ENCODE peak calls at places on chromosomes 1 and 21, in nine cellular contexts. One of them, this sample, is unnamed.

GRCh38 chr1:154442006-154442740 is 37.0 kb downstream of the IL6R start:
- DNase-seq in lower lobe of right lung: no peak
- DNase-seq in mesothelial cell of epicardium: no peak
- DNase-seq in RWPE1: no peak
- DNase-seq in fibroblast of villous mesenchyme: peak
- DNase-seq in WTC11: peak
- DNase-seq in colonic mucosa: no peak
- DNase-seq in lower leg skin: no peak
- DNase-seq in neural crest cell: no peak
- DNase-seq in this sample: peak

GRCh38 chr1:40870135-40870728 is 8.1 kb upstream of the CITED4 start:
- DNase-seq in lower lobe of right lung: no peak
- DNase-seq in mesothelial cell of epicardium: no peak
- DNase-seq in RWPE1: no peak
- DNase-seq in fibroblast of villous mesenchyme: no peak
- DNase-seq in WTC11: no peak
- DNase-seq in colonic mucosa: no peak
- DNase-seq in lower leg skin: no peak
- DNase-seq in neural crest cell: no peak
- DNase-seq in this sample: no peak

GRCh38 chr1:183139281-183139942 is 46.7 kb upstream of the LAMC2 start:
- DNase-seq in lower lobe of right lung: no peak
- DNase-seq in mesothelial cell of epicardium: no peak
- DNase-seq in RWPE1: peak
- DNase-seq in fibroblast of villous mesenchyme: peak
- DNase-seq in WTC11: no peak
- DNase-seq in colonic mucosa: no peak
- DNase-seq in lower leg skin: no peak
- DNase-seq in neural crest cell: no peak
- DNase-seq in this sample: no peak

GRCh38 chr1:226406401-226406881 is 1.5 kb downstream of the PARP1 start:
- DNase-seq in lower lobe of right lung: no peak
- DNase-seq in mesothelial cell of epicardium: no peak
- DNase-seq in RWPE1: peak
- DNase-seq in fibroblast of villous mesenchyme: peak
- DNase-seq in WTC11: no peak
- DNase-seq in colonic mucosa: no peak
- DNase-seq in lower leg skin: peak
- DNase-seq in neural crest cell: no peak
- DNase-seq in this sample: no peak

GRCh38 chr21:37181059-37181458 is 86.1 kb downstream of the VPS26C start:
- DNase-seq in lower lobe of right lung: no peak
- DNase-seq in mesothelial cell of epicardium: no peak
- DNase-seq in RWPE1: no peak
- DNase-seq in fibroblast of villous mesenchyme: no peak
- DNase-seq in WTC11: no peak
- DNase-seq in colonic mucosa: no peak
- DNase-seq in lower leg skin: no peak
- DNase-seq in neural crest cell: no peak
- DNase-seq in this sample: no peak

GRCh38 chr1:27298632-27299384 is 23.2 kb upstream of the TMEM222 start:
- DNase-seq in lower lobe of right lung: no peak
- DNase-seq in mesothelial cell of epicardium: no peak
- DNase-seq in RWPE1: no peak
- DNase-seq in fibroblast of villous mesenchyme: no peak
- DNase-seq in WTC11: no peak
- DNase-seq in colonic mucosa: no peak
- DNase-seq in lower leg skin: peak
- DNase-seq in neural crest cell: no peak
- DNase-seq in this sample: no peak

GRCh38 chr21:33025106-33025470 is 647 bp upstream of the OLIG2 start:
- DNase-seq in lower lobe of right lung: no peak
- DNase-seq in mesothelial cell of epicardium: no peak
- DNase-seq in RWPE1: no peak
- DNase-seq in fibroblast of villous mesenchyme: no peak
- DNase-seq in WTC11: peak
- DNase-seq in colonic mucosa: no peak
- DNase-seq in lower leg skin: peak
- DNase-seq in neural crest cell: peak
- DNase-seq in this sample: peak

GRCh38 chr21:42652527-42653491 is 612 bp upstream of the PDE9A start:
- DNase-seq in lower lobe of right lung: peak
- DNase-seq in mesothelial cell of epicardium: no peak
- DNase-seq in RWPE1: no peak
- DNase-seq in fibroblast of villous mesenchyme: peak
- DNase-seq in WTC11: peak
- DNase-seq in colonic mucosa: peak
- DNase-seq in lower leg skin: no peak
- DNase-seq in neural crest cell: peak
- DNase-seq in this sample: peak

GRCh38 chr1:224773646-224774045 is 155.8 kb upstream of the DNAH14 start:
- DNase-seq in lower lobe of right lung: no peak
- DNase-seq in mesothelial cell of epicardium: no peak
- DNase-seq in RWPE1: no peak
- DNase-seq in fibroblast of villous mesenchyme: no peak
- DNase-seq in WTC11: no peak
- DNase-seq in colonic mucosa: no peak
- DNase-seq in lower leg skin: no peak
- DNase-seq in neural crest cell: no peak
- DNase-seq in this sample: no peak

GRCh38 chr1:224767031-224767430 is 150.9 kb downstream of the CNIH3 start:
- DNase-seq in lower lobe of right lung: no peak
- DNase-seq in mesothelial cell of epicardium: no peak
- DNase-seq in RWPE1: no peak
- DNase-seq in fibroblast of villous mesenchyme: no peak
- DNase-seq in WTC11: no peak
- DNase-seq in colonic mucosa: no peak
- DNase-seq in lower leg skin: no peak
- DNase-seq in neural crest cell: no peak
- DNase-seq in this sample: no peak

GRCh38 chr1:224766266-224766665 is 150.1 kb downstream of the CNIH3 start:
- DNase-seq in lower lobe of right lung: no peak
- DNase-seq in mesothelial cell of epicardium: no peak
- DNase-seq in RWPE1: no peak
- DNase-seq in fibroblast of villous mesenchyme: no peak
- DNase-seq in WTC11: no peak
- DNase-seq in colonic mucosa: no peak
- DNase-seq in lower leg skin: no peak
- DNase-seq in neural crest cell: no peak
- DNase-seq in this sample: no peak

GRCh38 chr1:224769987-224770693 is 154.0 kb downstream of the CNIH3 start:
- DNase-seq in lower lobe of right lung: no peak
- DNase-seq in mesothelial cell of epicardium: no peak
- DNase-seq in RWPE1: peak
- DNase-seq in fibroblast of villous mesenchyme: peak
- DNase-seq in WTC11: no peak
- DNase-seq in colonic mucosa: no peak
- DNase-seq in lower leg skin: no peak
- DNase-seq in neural crest cell: no peak
- DNase-seq in this sample: no peak

DNA sequence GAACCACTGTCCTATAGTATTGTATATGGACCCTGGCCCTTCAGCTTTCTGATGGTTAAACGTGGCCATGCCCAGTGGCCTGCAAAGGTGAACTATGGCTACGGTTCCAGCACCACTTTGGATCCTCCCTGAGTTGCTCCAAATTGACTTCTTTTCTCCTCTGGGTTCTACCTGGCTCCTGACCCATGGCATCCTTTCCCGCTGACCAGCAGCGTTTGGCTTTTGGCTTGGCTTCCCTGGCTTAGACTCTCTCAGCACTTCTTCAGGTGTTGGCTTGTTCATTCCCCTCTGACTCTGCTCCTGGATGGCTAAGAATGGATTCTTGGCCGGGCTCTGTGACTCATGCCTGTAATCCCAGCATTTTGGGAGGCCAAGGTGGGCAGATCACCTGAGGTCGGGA is 152.9 kb downstream of the CNIH3 start:
- DNase-seq in lower lobe of right lung: no peak
- DNase-seq in mesothelial cell of epicardium: no peak
- DNase-seq in RWPE1: no peak
- DNase-seq in fibroblast of villous mesenchyme: no peak
- DNase-seq in WTC11: no peak
- DNase-seq in colonic mucosa: no peak
- DNase-seq in lower leg skin: no peak
- DNase-seq in neural crest cell: no peak
- DNase-seq in this sample: no peak
- TF ChIP-seq CTCF in lower lobe of right lung: no peak
- TF ChIP-seq CTCF in mesothelial cell of epicardium: no peak
- TF ChIP-seq CTCF in RWPE1: no peak
- TF ChIP-seq CTCF in fibroblast of villous mesenchyme: no peak
- TF ChIP-seq CTCF in WTC11: no peak
- TF ChIP-seq CTCF in colonic mucosa: no peak
- TF ChIP-seq CTCF in lower leg skin: no peak
- TF ChIP-seq CTCF in neural crest cell: no peak
- TF ChIP-seq CTCF in this sample: no peak

GRCh38 chr1:32352831-32353383 is 9.4 kb downstream of the FAM229A start:
- DNase-seq in lower lobe of right lung: no peak
- DNase-seq in mesothelial cell of epicardium: no peak
- DNase-seq in RWPE1: no peak
- DNase-seq in fibroblast of villous mesenchyme: no peak
- DNase-seq in WTC11: no peak
- DNase-seq in colonic mucosa: no peak
- DNase-seq in lower leg skin: no peak
- DNase-seq in neural crest cell: no peak
- DNase-seq in this sample: no peak

GRCh38 chr1:32351859-32352745 is 10.2 kb downstream of the FAM229A start:
- DNase-seq in lower lobe of right lung: no peak
- DNase-seq in mesothelial cell of epicardium: no peak
- DNase-seq in RWPE1: no peak
- DNase-seq in fibroblast of villous mesenchyme: peak
- DNase-seq in WTC11: peak
- DNase-seq in colonic mucosa: peak
- DNase-seq in lower leg skin: peak
- DNase-seq in neural crest cell: no peak
- DNase-seq in this sample: no peak

GRCh38 chr1:32349211-32349708 is 13.0 kb downstream of the FAM229A start:
- DNase-seq in lower lobe of right lung: peak
- DNase-seq in mesothelial cell of epicardium: no peak
- DNase-seq in RWPE1: no peak
- DNase-seq in fibroblast of villous mesenchyme: peak
- DNase-seq in WTC11: no peak
- DNase-seq in colonic mucosa: no peak
- DNase-seq in lower leg skin: no peak
- DNase-seq in neural crest cell: no peak
- DNase-seq in this sample: peak

GRCh38 chr1:32350785-32351076 is 11.6 kb downstream of the FAM229A start:
- DNase-seq in lower lobe of right lung: no peak
- DNase-seq in mesothelial cell of epicardium: no peak
- DNase-seq in RWPE1: no peak
- DNase-seq in fibroblast of villous mesenchyme: no peak
- DNase-seq in WTC11: no peak
- DNase-seq in colonic mucosa: no peak
- DNase-seq in lower leg skin: no peak
- DNase-seq in neural crest cell: no peak
- DNase-seq in this sample: no peak

GRCh38 chr1:32351077-32351858 is 11.0 kb downstream of the FAM229A start:
- DNase-seq in lower lobe of right lung: peak
- DNase-seq in mesothelial cell of epicardium: peak
- DNase-seq in RWPE1: peak
- DNase-seq in fibroblast of villous mesenchyme: peak
- DNase-seq in WTC11: peak
- DNase-seq in colonic mucosa: peak
- DNase-seq in lower leg skin: peak
- DNase-seq in neural crest cell: peak
- DNase-seq in this sample: peak
- TF ChIP-seq CTCF in lower lobe of right lung: peak
- TF ChIP-seq CTCF in mesothelial cell of epicardium: peak
- TF ChIP-seq CTCF in RWPE1: peak
- TF ChIP-seq CTCF in fibroblast of villous mesenchyme: peak
- TF ChIP-seq CTCF in WTC11: peak
- TF ChIP-seq CTCF in colonic mucosa: peak
- TF ChIP-seq CTCF in lower leg skin: no peak
- TF ChIP-seq CTCF in neural crest cell: peak
- TF ChIP-seq CTCF in this sample: peak

GRCh38 chr1:149936992-149937705 is 470 bp upstream of the MTMR11 start:
- DNase-seq in lower lobe of right lung: no peak
- DNase-seq in mesothelial cell of epicardium: no peak
- DNase-seq in RWPE1: peak
- DNase-seq in fibroblast of villous mesenchyme: peak
- DNase-seq in WTC11: no peak
- DNase-seq in colonic mucosa: peak
- DNase-seq in lower leg skin: no peak
- DNase-seq in neural crest cell: no peak
- DNase-seq in this sample: no peak
- TF ChIP-seq CTCF in lower lobe of right lung: no peak
- TF ChIP-seq CTCF in mesothelial cell of epicardium: no peak
- TF ChIP-seq CTCF in RWPE1: no peak
- TF ChIP-seq CTCF in fibroblast of villous mesenchyme: no peak
- TF ChIP-seq CTCF in WTC11: no peak
- TF ChIP-seq CTCF in colonic mucosa: no peak
- TF ChIP-seq CTCF in lower leg skin: no peak
- TF ChIP-seq CTCF in neural crest cell: no peak
- TF ChIP-seq CTCF in this sample: no peak

GRCh38 chr1:74763714-74764301 is 30.9 kb downstream of the TYW3 start:
- DNase-seq in lower lobe of right lung: no peak
- DNase-seq in mesothelial cell of epicardium: no peak
- DNase-seq in RWPE1: no peak
- DNase-seq in fibroblast of villous mesenchyme: no peak
- DNase-seq in WTC11: no peak
- DNase-seq in colonic mucosa: no peak
- DNase-seq in lower leg skin: no peak
- DNase-seq in neural crest cell: no peak
- DNase-seq in this sample: no peak

GRCh38 chr1:74766579-74766978 is 33.6 kb downstream of the TYW3 start:
- DNase-seq in lower lobe of right lung: no peak
- DNase-seq in mesothelial cell of epicardium: no peak
- DNase-seq in RWPE1: no peak
- DNase-seq in fibroblast of villous mesenchyme: no peak
- DNase-seq in WTC11: no peak
- DNase-seq in colonic mucosa: no peak
- DNase-seq in lower leg skin: no peak
- DNase-seq in neural crest cell: no peak
- DNase-seq in this sample: no peak

GRCh38 chr1:74772945-74773344 is 40.0 kb downstream of the TYW3 start:
- DNase-seq in lower lobe of right lung: no peak
- DNase-seq in mesothelial cell of epicardium: no peak
- DNase-seq in RWPE1: no peak
- DNase-seq in fibroblast of villous mesenchyme: peak
- DNase-seq in WTC11: no peak
- DNase-seq in colonic mucosa: no peak
- DNase-seq in lower leg skin: no peak
- DNase-seq in neural crest cell: no peak
- DNase-seq in this sample: no peak

GRCh38 chr1:74771913-74772515 is 39.1 kb downstream of the TYW3 start:
- DNase-seq in lower lobe of right lung: no peak
- DNase-seq in mesothelial cell of epicardium: no peak
- DNase-seq in RWPE1: peak
- DNase-seq in fibroblast of villous mesenchyme: peak
- DNase-seq in WTC11: no peak
- DNase-seq in colonic mucosa: no peak
- DNase-seq in lower leg skin: no peak
- DNase-seq in neural crest cell: peak
- DNase-seq in this sample: peak

DNA sequence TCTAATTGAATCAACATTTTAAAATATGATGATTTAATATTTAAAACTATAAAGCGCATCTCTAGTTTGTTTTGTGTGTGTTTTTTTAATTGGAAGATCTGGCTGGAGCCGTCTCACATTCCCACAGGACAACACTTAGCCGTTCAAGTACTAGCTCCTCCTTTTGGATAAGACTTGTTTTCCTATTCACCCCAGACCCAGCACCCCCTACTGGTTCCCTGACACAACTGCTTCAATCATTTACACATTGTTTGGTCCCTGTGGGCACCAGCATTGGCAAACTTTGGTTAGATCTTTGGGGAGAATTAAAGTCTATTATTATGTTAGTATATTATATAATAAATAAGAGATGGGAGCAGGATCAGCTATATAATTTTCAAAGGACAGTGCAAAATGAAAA is 34.5 kb downstream of the TYW3 start:
- DNase-seq in lower lobe of right lung: no peak
- DNase-seq in mesothelial cell of epicardium: no peak
- DNase-seq in RWPE1: peak
- DNase-seq in fibroblast of villous mesenchyme: peak
- DNase-seq in WTC11: peak
- DNase-seq in colonic mucosa: no peak
- DNase-seq in lower leg skin: no peak
- DNase-seq in neural crest cell: no peak
- DNase-seq in this sample: peak
- TF ChIP-seq CTCF in lower lobe of right lung: no peak
- TF ChIP-seq CTCF in mesothelial cell of epicardium: peak
- TF ChIP-seq CTCF in RWPE1: no peak
- TF ChIP-seq CTCF in fibroblast of villous mesenchyme: peak
- TF ChIP-seq CTCF in WTC11: peak
- TF ChIP-seq CTCF in colonic mucosa: no peak
- TF ChIP-seq CTCF in lower leg skin: no peak
- TF ChIP-seq CTCF in neural crest cell: peak
- TF ChIP-seq CTCF in this sample: peak